ENCODE peak calls at places on chromosomes 11 and 22, in six cellular contexts. W is K562, G is HepG2, Q is GM12878, R is H1, H is GM12892. C is an unnamed sample.

GRCh38 chr11:115488945-115489344 is 15.3 kb downstream of the CADM1 start:
- DNase-seq in R (no peak), W (no peak), G (peak), H (no peak), Q (no peak), C (no peak)

GRCh38 chr11:10778217-10778970 is 27.3 kb downstream of the CTR9 start:
- DNase-seq in R (no peak), W (no peak), Q (no peak), G (no peak), H (no peak), C (no peak)

GRCh38 chr11:45333506-45333971 is 47.4 kb upstream of the SYT13 start:
- DNase-seq in G (peak), H (no peak), Q (no peak), R (no peak), W (peak), C (no peak)

GRCh38 chr11:129593098-129593497 is 217.4 kb downstream of the BARX2 start:
- DNase-seq in W (no peak), H (no peak), Q (no peak), G (no peak), R (no peak), C (no peak)

GRCh38 chr11:120658071-120658423 is 146.5 kb downstream of the GRIK4 start:
- DNase-seq in R (no peak), Q (peak), W (no peak), G (no peak), H (no peak), C (no peak)

GRCh38 chr11:116118138-116118470 is 613.9 kb upstream of the CADM1 start:
- DNase-seq in Q (no peak), W (no peak), G (no peak), R (no peak), H (no peak), C (no peak)

GRCh38 chr22:47411006-47411405 is 648.6 kb downstream of the TBC1D22A start:
- DNase-seq in R (no peak), W (no peak), Q (no peak), G (no peak), H (no peak), C (no peak)

GRCh38 chr11:42013656-42014201 is 554.3 kb upstream of the LRRC4C start:
- DNase-seq in G (no peak), H (no peak), W (no peak), Q (no peak), R (no peak), C (no peak)

GRCh38 chr22:44129614-44129976 is 51.1 kb upstream of the PARVG start:
- DNase-seq in R (no peak), G (no peak), Q (no peak), H (no peak), W (peak), C (no peak)

GRCh38 chr11:64652586-64653387 is 61.8 kb downstream of the SLC22A12 start:
- DNase-seq in R (peak), H (peak), G (peak), W (peak), Q (no peak), C (peak)

GRCh38 chr22:26330971-26331625 is 98.0 kb upstream of the ASPHD2 start:
- DNase-seq in G (peak), Q (peak), R (peak), H (peak), W (peak), C (peak)

DNA sequence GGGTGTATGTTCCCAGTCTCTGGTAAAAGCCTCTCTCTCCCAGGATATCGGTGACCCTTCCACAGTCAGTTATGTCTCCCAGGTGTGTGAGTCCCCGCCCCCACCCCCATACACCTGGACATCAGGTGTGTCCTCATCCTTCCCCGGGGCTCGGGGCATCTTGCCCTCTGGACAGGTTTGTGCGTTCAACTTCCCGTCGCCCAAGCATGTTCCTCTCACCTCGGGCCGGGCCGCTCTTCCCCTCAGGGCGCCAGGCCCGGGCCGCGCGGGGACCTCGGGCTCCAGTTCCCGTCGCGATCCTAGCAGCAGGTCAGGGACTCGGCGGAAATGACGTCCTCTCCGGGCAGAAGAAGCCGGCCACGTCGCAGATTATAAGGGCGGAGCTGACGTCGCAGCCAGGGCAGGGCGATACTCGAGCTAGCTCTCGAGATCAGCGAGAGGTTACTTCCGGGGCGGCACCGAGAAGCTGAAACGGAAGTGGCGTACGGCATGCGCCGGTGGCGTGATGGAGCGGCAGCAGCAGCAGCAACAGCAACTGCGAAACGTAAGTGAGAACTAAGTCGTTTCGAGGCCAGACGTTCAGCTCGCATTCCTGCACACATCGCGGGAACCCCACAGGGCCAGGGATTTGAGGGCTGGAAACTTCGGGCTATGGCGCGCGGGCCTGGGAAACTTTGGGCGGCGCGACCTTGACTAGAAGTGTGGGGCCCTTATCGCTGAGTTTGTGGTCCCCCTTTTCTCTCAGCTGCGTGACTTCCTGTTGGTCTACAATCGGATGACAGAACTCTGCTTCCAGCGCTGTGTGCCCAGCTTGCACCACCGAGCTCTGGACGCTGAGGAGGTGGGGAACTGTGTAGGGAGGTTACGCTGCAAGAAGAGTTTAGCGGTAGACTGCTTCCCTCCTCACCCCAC is at the start of the genes ARFIP2 and TIMM10B:
- DNase-seq in Q (peak), W (peak), R (peak), H (peak), G (peak), C (peak)
- TF ChIP-seq POLR2A in Q (peak), W (peak), R (peak), H (peak), G (peak), C (peak)

GRCh38 chr11:86620796-86621575 is 51.4 kb downstream of the ME3 start:
- DNase-seq in H (no peak), W (no peak), R (no peak), G (no peak), Q (no peak), C (no peak)

GRCh38 chr11:86621854-86622253 is 50.6 kb downstream of the ME3 start:
- DNase-seq in H (no peak), W (no peak), Q (no peak), R (no peak), G (no peak), C (no peak)

GRCh38 chr11:86623736-86624135 is 48.7 kb downstream of the ME3 start:
- DNase-seq in Q (no peak), G (no peak), W (no peak), R (no peak), H (no peak), C (no peak)

GRCh38 chr11:86624366-86624765 is 48.0 kb downstream of the ME3 start:
- DNase-seq in H (no peak), G (no peak), W (no peak), R (no peak), Q (no peak), C (no peak)

GRCh38 chr11:86623041-86623621 is 49.3 kb downstream of the ME3 start:
- DNase-seq in G (no peak), Q (no peak), W (no peak), H (no peak), R (no peak), C (no peak)
- TF ChIP-seq TAF1 in G (no peak), Q (no peak), W (no peak), H (no peak), R (no peak), C (no peak)

DNA sequence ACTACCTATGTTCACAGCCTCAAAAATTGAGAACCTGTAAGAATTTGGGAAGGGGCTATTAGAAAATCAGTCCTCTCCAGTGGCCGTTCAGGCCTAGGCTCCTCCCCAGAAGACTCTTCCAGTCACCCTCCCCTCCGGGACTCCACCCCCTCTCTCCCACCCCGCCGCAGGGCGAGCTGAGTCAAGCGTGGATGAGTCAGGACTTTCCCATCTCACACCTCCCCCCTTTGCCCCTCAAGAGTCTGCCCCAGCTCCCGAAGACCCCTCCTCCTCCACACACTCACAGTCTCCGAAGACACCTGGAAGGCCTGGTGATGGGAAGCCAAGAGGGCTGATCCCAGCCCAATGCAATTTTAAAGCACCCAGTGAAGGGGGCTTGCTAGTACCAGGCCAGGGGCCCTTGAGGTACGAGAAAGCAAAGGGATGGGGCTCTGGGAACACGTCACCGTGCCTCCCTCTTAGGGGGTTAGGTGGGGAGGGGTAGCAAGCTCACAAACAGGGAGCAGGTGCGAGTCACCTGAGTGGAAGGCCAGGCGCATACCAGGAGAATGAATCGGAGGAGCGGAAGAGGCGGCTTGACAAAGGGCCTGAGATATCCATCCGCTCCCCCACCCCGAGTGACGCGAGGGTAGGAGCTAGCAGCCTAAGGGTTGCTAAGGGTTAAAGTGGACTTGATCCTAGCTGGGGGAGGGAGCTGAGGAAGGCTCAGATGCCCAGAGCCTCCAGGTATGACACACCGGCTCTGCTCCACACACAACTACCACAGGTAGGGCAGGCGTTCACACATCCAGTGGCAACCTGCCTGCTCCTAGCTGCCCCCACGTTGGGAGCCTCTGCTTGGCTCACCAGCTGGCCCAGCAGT is 13.6 kb downstream of the BCL9L start:
- DNase-seq in Q (no peak), H (no peak), G (peak), W (peak), R (no peak), C (no peak)
- TF ChIP-seq POLR2A in Q (no peak), H (no peak), G (peak), W (peak), R (no peak), C (no peak)

GRCh38 chr11:33772300-33772699 is 2.0 kb downstream of the FBXO3 start:
- DNase-seq in R (no peak), H (no peak), W (peak), Q (no peak), G (peak), C (no peak)

GRCh38 chr11:33775832-33776231 is 1.5 kb upstream of the FBXO3 start:
- DNase-seq in W (no peak), H (no peak), Q (peak), G (no peak), R (no peak), C (no peak)

GRCh38 chr11:33775064-33775807 is 916 bp upstream of the FBXO3 start:
- DNase-seq in Q (no peak), G (no peak), H (no peak), W (no peak), R (no peak), C (no peak)

GRCh38 chr11:33773399-33774355 is 643 bp downstream of the FBXO3 start:
- DNase-seq in Q (no peak), R (no peak), W (peak), H (no peak), G (peak), C (peak)

GRCh38 chr11:33774356-33775063 is at the start of gene FBXO3:
- DNase-seq in H (peak), W (peak), R (peak), Q (no peak), G (peak), C (peak)
- TF ChIP-seq TAF1 in H (no peak), W (peak), R (peak), Q (peak), G (peak), C (peak)

DNA sequence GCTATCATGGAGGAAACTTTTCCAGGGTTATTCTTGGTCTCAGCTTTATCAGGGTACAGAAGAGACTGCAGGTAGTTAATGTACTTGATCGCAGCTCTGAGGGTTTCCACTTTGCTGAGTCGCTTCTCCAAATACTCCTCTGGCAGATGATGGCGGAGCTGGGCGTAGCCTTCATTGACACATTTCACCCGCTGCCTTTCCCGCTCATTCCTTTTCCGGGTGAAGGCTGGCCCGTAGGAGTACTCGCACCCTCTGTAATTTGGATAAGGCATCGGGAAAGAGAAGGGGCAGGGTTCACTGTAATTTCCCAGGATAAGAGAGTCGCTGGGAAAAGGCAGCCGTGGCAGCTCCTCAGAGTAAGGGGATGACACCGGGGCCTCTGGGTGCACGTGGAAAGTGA is 4.9 kb upstream of the C11orf16 start:
- DNase-seq in R (no peak), Q (no peak), H (no peak), W (no peak), G (no peak), C (no peak)
- TF ChIP-seq POLR2A in R (no peak), Q (no peak), H (no peak), W (no peak), G (no peak), C (no peak)

GRCh38 chr11:107702723-107703122 is 9.1 kb downstream of the SLN start:
- DNase-seq in R (no peak), Q (no peak), H (no peak), W (no peak), G (no peak), C (no peak)

GRCh38 chr11:107706531-107706930 is 5.3 kb downstream of the SLN start:
- DNase-seq in Q (no peak), R (no peak), H (no peak), W (no peak), G (no peak), C (no peak)

GRCh38 chr11:107702109-107702660 is 9.7 kb downstream of the SLN start:
- DNase-seq in R (no peak), W (no peak), Q (no peak), H (no peak), G (no peak), C (no peak)

GRCh38 chr11:107705027-107705426 is 6.8 kb downstream of the SLN start:
- DNase-seq in R (no peak), W (no peak), G (no peak), Q (no peak), H (no peak), C (no peak)

DNA sequence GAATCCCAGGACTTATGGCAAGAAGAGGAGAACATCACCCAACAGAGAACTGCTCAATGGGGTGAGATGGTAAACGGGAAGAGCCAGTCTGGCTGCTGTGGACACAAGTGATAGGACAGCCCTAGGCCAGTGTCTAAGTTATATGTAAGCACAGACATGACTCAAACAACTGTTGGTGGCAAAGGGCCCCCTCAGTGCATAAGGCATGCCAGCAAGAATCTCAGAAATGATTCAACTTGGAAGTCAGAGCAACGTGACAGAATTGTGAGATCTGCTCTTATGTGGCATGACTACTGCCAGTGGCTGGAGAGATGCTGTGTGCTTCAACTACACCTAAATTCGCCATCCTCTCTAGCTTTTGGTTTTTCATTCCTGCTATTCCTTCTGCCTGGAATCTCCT is 7.4 kb downstream of the SLN start:
- DNase-seq in R (no peak), H (no peak), W (no peak), G (no peak), Q (no peak), C (no peak)
- TF ChIP-seq TAF1 in R (no peak), H (no peak), W (no peak), G (no peak), Q (no peak), C (no peak)

GRCh38 chr11:62725686-62726085 is 1.6 kb downstream of the HNRNPUL2 start:
- DNase-seq in R (no peak), Q (no peak), W (no peak), G (peak), H (no peak), C (no peak)

GRCh38 chr11:62727833-62728721 is at the start of gene TTC9C:
- DNase-seq in Q (peak), H (peak), R (peak), G (peak), W (peak), C (peak)

GRCh38 chr11:62724171-62724570 is 3.1 kb downstream of the HNRNPUL2 start:
- DNase-seq in W (no peak), R (no peak), H (no peak), Q (no peak), G (no peak), C (no peak)

GRCh38 chr11:62726156-62727006 is 876 bp downstream of the HNRNPUL2 start:
- DNase-seq in R (no peak), H (no peak), Q (no peak), G (no peak), W (peak), C (no peak)

DNA sequence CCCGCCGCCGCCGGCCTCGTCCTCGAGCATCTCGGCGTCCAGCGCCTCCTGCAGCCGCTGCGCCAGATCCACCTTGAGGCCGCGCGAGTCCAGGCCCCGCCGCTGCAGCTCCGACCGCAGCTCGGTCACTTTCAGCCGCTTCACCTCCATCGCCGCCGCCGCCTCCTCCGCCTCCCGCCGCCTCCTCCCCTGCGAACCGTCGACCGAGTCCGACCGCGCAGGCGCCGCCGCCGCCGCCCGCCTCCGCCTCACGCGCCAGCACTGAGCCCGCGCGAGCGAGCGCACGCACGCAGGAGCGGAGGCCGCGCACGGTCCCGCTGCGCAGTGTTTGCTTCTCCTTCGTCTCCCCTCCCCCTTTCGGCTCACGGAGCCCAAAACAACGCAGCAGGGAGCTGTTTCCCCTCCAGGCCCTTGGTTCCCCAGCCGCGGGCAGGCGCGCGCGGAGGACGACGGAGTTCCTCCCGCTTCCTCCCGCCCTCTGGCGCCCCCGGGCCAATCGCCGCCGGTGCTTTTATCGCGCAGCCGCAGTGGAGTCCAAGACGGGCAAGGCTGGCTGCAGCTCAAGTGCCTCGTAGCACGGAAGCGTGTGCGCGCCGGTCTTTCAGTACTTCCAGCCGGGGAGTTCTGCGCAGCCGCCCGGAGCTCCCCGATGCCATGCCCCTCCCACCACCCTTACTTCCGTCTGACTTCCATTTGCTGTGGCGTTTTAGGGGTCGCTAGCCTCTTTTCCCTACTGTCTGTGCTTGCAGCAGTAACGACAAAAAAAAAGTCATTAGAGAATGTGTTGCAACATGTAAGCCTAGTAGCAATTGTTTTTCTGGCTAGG is at the start of gene HNRNPUL2:
- DNase-seq in H (peak), G (peak), R (peak), W (peak), Q (peak), C (peak)
- TF ChIP-seq POLR2A in H (peak), G (peak), R (peak), W (peak), Q (peak), C (peak)

DNA sequence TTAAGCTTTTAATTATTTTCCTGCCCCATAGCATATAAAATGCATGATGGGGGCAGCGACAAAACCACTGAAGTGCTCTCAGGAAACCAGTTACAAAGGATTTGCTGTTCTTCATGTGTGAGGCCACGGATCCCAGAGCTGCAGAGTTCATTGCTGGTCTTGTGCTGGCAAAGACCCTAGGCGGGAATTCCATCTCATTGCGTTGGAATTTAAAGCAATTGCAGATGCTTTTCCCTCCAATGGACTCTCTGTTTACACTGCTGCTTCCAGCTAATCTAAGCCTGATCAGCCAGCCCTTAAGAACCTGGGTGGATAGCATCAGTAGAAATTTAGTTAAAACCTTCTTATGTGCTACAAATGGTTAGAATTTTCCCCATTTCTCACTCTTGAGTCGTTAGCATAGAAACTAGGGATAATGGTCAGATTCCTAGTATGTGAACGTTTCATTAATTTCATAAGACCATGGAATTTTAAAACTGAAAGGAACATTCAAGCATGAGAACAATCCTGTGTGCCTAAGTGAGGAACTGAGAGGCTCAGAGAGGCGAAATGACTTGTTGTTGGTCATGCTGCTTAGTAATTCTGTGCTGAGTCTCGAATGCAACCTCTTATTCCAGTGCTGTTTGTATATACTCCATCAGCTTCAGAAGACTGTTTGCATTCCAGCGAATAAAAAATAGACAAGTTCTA is 36.1 kb upstream of the ADSL start:
- DNase-seq in R (no peak), W (no peak), G (no peak), Q (no peak), H (no peak), C (no peak)
- TF ChIP-seq TAF1 in R (no peak), W (no peak), G (no peak), Q (no peak), H (no peak), C (no peak)

C was measured in GM12891.